ENCODE peak calls at places on chromosomes 5 and 9, in six cellular contexts. One of them, this sample, is unnamed.

GRCh38 chr5:157359350-157359910 is 93.5 kb downstream of the CYFIP2 start:
- DNase-seq in ovary: no peak
- DNase-seq in cardiac muscle cell: no peak
- DNase-seq in left lung: no peak
- DNase-seq in dorsolateral prefrontal cortex: no peak
- DNase-seq in aorta: no peak
- DNase-seq in this sample: no peak

GRCh38 chr9:27528278-27528885 is 1.2 kb downstream of the MOB3B start:
- DNase-seq in ovary: peak; percentile 89
- DNase-seq in cardiac muscle cell: peak; percentile 74
- DNase-seq in left lung: peak; percentile 88
- DNase-seq in dorsolateral prefrontal cortex: peak; percentile 64
- DNase-seq in aorta: peak; percentile 93
- DNase-seq in this sample: peak; percentile 55

GRCh38 chr9:111876179-111876578 is 20.4 kb upstream of the UGCG start:
- DNase-seq in ovary: no peak
- DNase-seq in cardiac muscle cell: no peak
- DNase-seq in left lung: no peak
- DNase-seq in dorsolateral prefrontal cortex: no peak
- DNase-seq in aorta: no peak
- DNase-seq in this sample: no peak

GRCh38 chr9:68640421-68641089 is 64.5 kb upstream of the PIP5K1B start:
- DNase-seq in ovary: no peak
- DNase-seq in cardiac muscle cell: no peak
- DNase-seq in left lung: no peak
- DNase-seq in dorsolateral prefrontal cortex: no peak
- DNase-seq in aorta: no peak
- DNase-seq in this sample: no peak

GRCh38 chr9:503331-503730 is 288.7 kb downstream of the DOCK8 start:
- DNase-seq in ovary: no peak
- DNase-seq in cardiac muscle cell: no peak
- DNase-seq in left lung: no peak
- DNase-seq in dorsolateral prefrontal cortex: no peak
- DNase-seq in aorta: no peak
- DNase-seq in this sample: no peak

GRCh38 chr9:137480686-137481683 is 21.9 kb upstream of the NSMF start:
- DNase-seq in ovary: peak; percentile 19
- DNase-seq in cardiac muscle cell: no peak
- DNase-seq in left lung: peak; percentile 29
- DNase-seq in dorsolateral prefrontal cortex: no peak
- DNase-seq in aorta: peak; percentile 72
- DNase-seq in this sample: no peak

GRCh38 chr5:92543246-92543645 is 1037.8 kb downstream of the NR2F1-AS1 start:
- DNase-seq in ovary: no peak
- DNase-seq in cardiac muscle cell: no peak
- DNase-seq in left lung: no peak
- DNase-seq in dorsolateral prefrontal cortex: no peak
- DNase-seq in aorta: no peak
- DNase-seq in this sample: no peak

GRCh38 chr5:72465601-72466563 is 41.3 kb downstream of the ZNF366 start:
- DNase-seq in ovary: no peak
- DNase-seq in cardiac muscle cell: peak; percentile 32
- DNase-seq in left lung: no peak
- DNase-seq in dorsolateral prefrontal cortex: no peak
- DNase-seq in aorta: no peak
- DNase-seq in this sample: no peak

GRCh38 chr5:65029178-65029577 is 260.4 kb downstream of the CWC27 start:
- DNase-seq in ovary: no peak
- DNase-seq in cardiac muscle cell: peak; percentile 55
- DNase-seq in left lung: no peak
- DNase-seq in dorsolateral prefrontal cortex: no peak
- DNase-seq in aorta: no peak
- DNase-seq in this sample: no peak

GRCh38 chr5:115773010-115773580 is 43.4 kb downstream of the CDO1 start:
- DNase-seq in ovary: no peak
- DNase-seq in cardiac muscle cell: no peak
- DNase-seq in left lung: no peak
- DNase-seq in dorsolateral prefrontal cortex: no peak
- DNase-seq in aorta: no peak
- DNase-seq in this sample: no peak

GRCh38 chr9:133842721-133843227 is 104.6 kb upstream of the SARDH start:
- DNase-seq in ovary: no peak
- DNase-seq in cardiac muscle cell: no peak
- DNase-seq in left lung: no peak
- DNase-seq in dorsolateral prefrontal cortex: no peak
- DNase-seq in aorta: no peak
- DNase-seq in this sample: no peak

GRCh38 chr5:65927497-65928340 is 1.3 kb downstream of the ERBIN start:
- DNase-seq in ovary: no peak
- DNase-seq in cardiac muscle cell: peak; percentile 68
- DNase-seq in left lung: no peak
- DNase-seq in dorsolateral prefrontal cortex: no peak
- DNase-seq in aorta: no peak
- DNase-seq in this sample: no peak

GRCh38 chr9:85715587-85715986 is 26.2 kb downstream of the AGTPBP1 start:
- DNase-seq in ovary: no peak
- DNase-seq in cardiac muscle cell: peak; percentile 45
- DNase-seq in left lung: no peak
- DNase-seq in dorsolateral prefrontal cortex: no peak
- DNase-seq in aorta: no peak
- DNase-seq in this sample: no peak

GRCh38 chr5:59544573-59544972 is 349.0 kb downstream of the PDE4D start:
- DNase-seq in ovary: no peak
- DNase-seq in cardiac muscle cell: no peak
- DNase-seq in left lung: no peak
- DNase-seq in dorsolateral prefrontal cortex: no peak
- DNase-seq in aorta: no peak
- DNase-seq in this sample: no peak

GRCh38 chr9:2126331-2126789 is 111.2 kb downstream of the SMARCA2 start:
- DNase-seq in ovary: peak; percentile 53
- DNase-seq in cardiac muscle cell: peak; percentile 77
- DNase-seq in left lung: no peak
- DNase-seq in dorsolateral prefrontal cortex: peak; percentile 52
- DNase-seq in aorta: no peak
- DNase-seq in this sample: no peak

GRCh38 chr5:23419115-23419514 is 88.3 kb upstream of the PRDM9 start:
- DNase-seq in ovary: no peak
- DNase-seq in cardiac muscle cell: peak; percentile 9
- DNase-seq in left lung: no peak
- DNase-seq in dorsolateral prefrontal cortex: no peak
- DNase-seq in aorta: no peak
- DNase-seq in this sample: no peak

GRCh38 chr5:89728134-89728533 is 681.4 kb downstream of the CETN3 start:
- DNase-seq in ovary: no peak
- DNase-seq in cardiac muscle cell: no peak
- DNase-seq in left lung: no peak
- DNase-seq in dorsolateral prefrontal cortex: no peak
- DNase-seq in aorta: no peak
- DNase-seq in this sample: no peak

GRCh38 chr9:85667374-85667773 is 74.4 kb downstream of the AGTPBP1 start:
- DNase-seq in ovary: no peak
- DNase-seq in cardiac muscle cell: no peak
- DNase-seq in left lung: no peak
- DNase-seq in dorsolateral prefrontal cortex: no peak
- DNase-seq in aorta: no peak
- DNase-seq in this sample: no peak

GRCh38 chr9:133155156-133155555 is 8.6 kb downstream of the GBGT1 start:
- DNase-seq in ovary: no peak
- DNase-seq in cardiac muscle cell: no peak
- DNase-seq in left lung: peak; percentile 25
- DNase-seq in dorsolateral prefrontal cortex: no peak
- DNase-seq in aorta: peak; percentile 55
- DNase-seq in this sample: no peak

GRCh38 chr9:113682297-113682771 is 193.8 kb upstream of the ZNF618 start:
- DNase-seq in ovary: peak; percentile 84
- DNase-seq in cardiac muscle cell: peak; percentile 87
- DNase-seq in left lung: peak; percentile 59
- DNase-seq in dorsolateral prefrontal cortex: peak; percentile 81
- DNase-seq in aorta: peak; percentile 90
- DNase-seq in this sample: peak; percentile 47

GRCh38 chr5:57501414-57502321 is 19.1 kb upstream of the ACTBL2 start:
- DNase-seq in ovary: no peak
- DNase-seq in cardiac muscle cell: peak; percentile 48
- DNase-seq in left lung: no peak
- DNase-seq in dorsolateral prefrontal cortex: no peak
- DNase-seq in aorta: no peak
- DNase-seq in this sample: no peak

GRCh38 chr9:118059520-118060278 is 355.5 kb downstream of the TLR4 start:
- DNase-seq in ovary: peak; percentile 8
- DNase-seq in cardiac muscle cell: peak; percentile 13
- DNase-seq in left lung: no peak
- DNase-seq in dorsolateral prefrontal cortex: peak; percentile 14
- DNase-seq in aorta: no peak
- DNase-seq in this sample: no peak

GRCh38 chr5:81762401-81762800 is 11.5 kb upstream of the SSBP2 start:
- DNase-seq in ovary: no peak
- DNase-seq in cardiac muscle cell: no peak
- DNase-seq in left lung: no peak
- DNase-seq in dorsolateral prefrontal cortex: no peak
- DNase-seq in aorta: no peak
- DNase-seq in this sample: no peak

GRCh38 chr9:71793386-71794105 is 25.2 kb upstream of the CEMIP2 start:
- DNase-seq in ovary: no peak
- DNase-seq in cardiac muscle cell: peak; percentile 60
- DNase-seq in left lung: no peak
- DNase-seq in dorsolateral prefrontal cortex: no peak
- DNase-seq in aorta: no peak
- DNase-seq in this sample: no peak

GRCh38 chr5:111681791-111682190 is 75.2 kb downstream of the NREP start:
- DNase-seq in ovary: peak; percentile 16
- DNase-seq in cardiac muscle cell: peak; percentile 64
- DNase-seq in left lung: no peak
- DNase-seq in dorsolateral prefrontal cortex: no peak
- DNase-seq in aorta: no peak
- DNase-seq in this sample: no peak

GRCh38 chr5:61254969-61255555 is 77.0 kb upstream of the ZSWIM6 start:
- DNase-seq in ovary: no peak
- DNase-seq in cardiac muscle cell: no peak
- DNase-seq in left lung: no peak
- DNase-seq in dorsolateral prefrontal cortex: no peak
- DNase-seq in aorta: no peak
- DNase-seq in this sample: no peak

GRCh38 chr5:175690025-175690424 is 32.2 kb downstream of the HRH2 start:
- DNase-seq in ovary: no peak
- DNase-seq in cardiac muscle cell: no peak
- DNase-seq in left lung: no peak
- DNase-seq in dorsolateral prefrontal cortex: no peak
- DNase-seq in aorta: peak; percentile 53
- DNase-seq in this sample: no peak
- H3K27ac ChIP-seq in ovary: no peak overlapping the region
- H3K27ac ChIP-seq in cardiac muscle cell: no peak overlapping the region
- H3K27ac ChIP-seq in left lung: peak overlapping the region; percentile 88
- H3K27ac ChIP-seq in dorsolateral prefrontal cortex: peak overlapping the region; percentile 60
- H3K27ac ChIP-seq in aorta: no peak overlapping the region
- H3K27ac ChIP-seq in this sample: peak overlapping the region; percentile 48

GRCh38 chr5:143401253-143401845 is 2.1 kb downstream of the NR3C1 start:
- DNase-seq in ovary: no peak
- DNase-seq in cardiac muscle cell: no peak
- DNase-seq in left lung: no peak
- DNase-seq in dorsolateral prefrontal cortex: no peak
- DNase-seq in aorta: no peak
- DNase-seq in this sample: no peak

GRCh38 chr5:143401846-143402463 is 1.5 kb downstream of the NR3C1 start:
- DNase-seq in ovary: no peak
- DNase-seq in cardiac muscle cell: no peak
- DNase-seq in left lung: no peak
- DNase-seq in dorsolateral prefrontal cortex: no peak
- DNase-seq in aorta: no peak
- DNase-seq in this sample: peak; percentile 40

GRCh38 chr5:143402464-143403356 is 776 bp downstream of the NR3C1 start:
- DNase-seq in ovary: peak; percentile 65
- DNase-seq in cardiac muscle cell: peak; percentile 56
- DNase-seq in left lung: peak; percentile 70
- DNase-seq in dorsolateral prefrontal cortex: peak; percentile 54
- DNase-seq in aorta: peak; percentile 87
- DNase-seq in this sample: peak; percentile 32

GRCh38 chr5:143399616-143400540 is 3.6 kb downstream of the NR3C1 start:
- DNase-seq in ovary: no peak
- DNase-seq in cardiac muscle cell: no peak
- DNase-seq in left lung: no peak
- DNase-seq in dorsolateral prefrontal cortex: no peak
- DNase-seq in aorta: no peak
- DNase-seq in this sample: peak; percentile 70

GRCh38 chr5:143400541-143401252 is 2.8 kb downstream of the NR3C1 start:
- DNase-seq in ovary: no peak
- DNase-seq in cardiac muscle cell: peak; percentile 45
- DNase-seq in left lung: no peak
- DNase-seq in dorsolateral prefrontal cortex: peak; percentile 46
- DNase-seq in aorta: no peak
- DNase-seq in this sample: no peak
- H3K27ac ChIP-seq in ovary: no peak overlapping the region
- H3K27ac ChIP-seq in cardiac muscle cell: no peak overlapping the region
- H3K27ac ChIP-seq in left lung: peak overlapping the region; percentile 20
- H3K27ac ChIP-seq in dorsolateral prefrontal cortex: peak overlapping the region; percentile 96
- H3K27ac ChIP-seq in aorta: no peak overlapping the region
- H3K27ac ChIP-seq in this sample: peak overlapping the region; percentile 62

GRCh38 chr9:125655691-125656410 is 51.2 kb downstream of the MAPKAP1 start:
- DNase-seq in ovary: no peak
- DNase-seq in cardiac muscle cell: no peak
- DNase-seq in left lung: no peak
- DNase-seq in dorsolateral prefrontal cortex: no peak
- DNase-seq in aorta: no peak
- DNase-seq in this sample: no peak
- H3K27ac ChIP-seq in ovary: no peak overlapping the region
- H3K27ac ChIP-seq in cardiac muscle cell: peak overlapping the region; percentile 10
- H3K27ac ChIP-seq in left lung: peak overlapping the region; percentile 9
- H3K27ac ChIP-seq in dorsolateral prefrontal cortex: no peak overlapping the region
- H3K27ac ChIP-seq in aorta: no peak overlapping the region
- H3K27ac ChIP-seq in this sample: no peak overlapping the region

GRCh38 chr9:110671849-110672248 is 3.3 kb downstream of the MUSK start:
- DNase-seq in ovary: no peak
- DNase-seq in cardiac muscle cell: no peak
- DNase-seq in left lung: no peak
- DNase-seq in dorsolateral prefrontal cortex: no peak
- DNase-seq in aorta: no peak
- DNase-seq in this sample: no peak

GRCh38 chr9:110672873-110673508 is 4.4 kb downstream of the MUSK start:
- DNase-seq in ovary: no peak
- DNase-seq in cardiac muscle cell: no peak
- DNase-seq in left lung: no peak
- DNase-seq in dorsolateral prefrontal cortex: no peak
- DNase-seq in aorta: no peak
- DNase-seq in this sample: no peak

GRCh38 chr9:110668528-110669167 is at the start of gene MUSK:
- DNase-seq in ovary: no peak
- DNase-seq in cardiac muscle cell: no peak
- DNase-seq in left lung: no peak
- DNase-seq in dorsolateral prefrontal cortex: no peak
- DNase-seq in aorta: no peak
- DNase-seq in this sample: no peak

DNA sequence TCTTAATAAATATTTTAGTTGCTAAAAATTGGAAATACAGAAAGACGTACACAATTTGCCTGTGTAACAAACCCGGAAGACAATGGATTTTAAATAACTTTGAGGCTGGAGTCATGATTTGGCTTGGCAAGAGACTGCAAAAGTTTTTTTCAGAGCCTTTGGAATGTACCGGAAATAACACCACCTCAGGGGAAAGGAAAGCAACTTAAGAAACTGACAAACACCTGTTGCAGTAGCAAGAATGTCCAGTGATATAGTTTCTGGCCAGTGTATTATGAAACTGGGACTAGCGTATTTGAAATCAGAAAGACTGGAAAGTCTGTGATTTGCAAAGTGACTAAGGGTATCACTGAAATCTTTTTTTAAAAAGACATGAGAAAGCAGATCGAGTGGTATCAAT is 848 bp downstream of the MUSK start:
- DNase-seq in ovary: no peak
- DNase-seq in cardiac muscle cell: peak; percentile 64
- DNase-seq in left lung: no peak
- DNase-seq in dorsolateral prefrontal cortex: no peak
- DNase-seq in aorta: no peak
- DNase-seq in this sample: no peak
- H3K27ac ChIP-seq in ovary: no peak overlapping the region
- H3K27ac ChIP-seq in cardiac muscle cell: no peak overlapping the region
- H3K27ac ChIP-seq in left lung: no peak overlapping the region
- H3K27ac ChIP-seq in dorsolateral prefrontal cortex: no peak overlapping the region
- H3K27ac ChIP-seq in aorta: no peak overlapping the region
- H3K27ac ChIP-seq in this sample: no peak overlapping the region